ENCODE peak calls at places on chromosomes 12 and 14, in four cellular contexts. F is DMS153, M is GDM1, C is neuronal stem cell. Z is an unnamed sample.

GRCh38 chr14:20624495-20625070 is 16.9 kb downstream of the OR6S1 start:
- DNase-seq in M (no peak), C (no peak), F (no peak), Z (no peak)

GRCh38 chr12:2083008-2083407 is 30.2 kb downstream of the CACNA1C start:
- DNase-seq in M (no peak), F (peak), C (no peak), Z (no peak)

GRCh38 chr14:24952851-24953666 is 96.9 kb downstream of the STXBP6 start:
- DNase-seq in F (no peak), M (no peak), C (no peak), Z (no peak)

GRCh38 chr12:2161478-2161877 is 108.7 kb downstream of the CACNA1C start:
- DNase-seq in C (no peak), M (no peak), F (no peak), Z (no peak)

GRCh38 chr12:18737819-18738218 is at the start of the genes CAPZA3 and PLCZ1:
- DNase-seq in F (no peak), M (no peak), C (no peak), Z (no peak)

GRCh38 chr14:79369359-79370332 is 841.7 kb downstream of the DIO2 start:
- DNase-seq in M (no peak), C (no peak), F (no peak), Z (no peak)

GRCh38 chr14:90820958-90821357 is 4.7 kb upstream of the TTC7B start:
- DNase-seq in M (peak), C (no peak), F (no peak), Z (peak)

GRCh38 chr14:71783786-71784185 is 148.4 kb upstream of the RGS6 start:
- DNase-seq in M (no peak), F (no peak), C (no peak), Z (no peak)

GRCh38 chr12:76035045-76035444 is 3.5 kb upstream of the PHLDA1 start:
- DNase-seq in C (no peak), M (no peak), F (no peak), Z (no peak)

GRCh38 chr12:25723286-25723685 is 170.2 kb upstream of the LMNTD1 start:
- DNase-seq in C (no peak), M (no peak), F (no peak), Z (no peak)

GRCh38 chr14:39203659-39204606 is 28.9 kb downstream of the PNN start:
- DNase-seq in M (no peak), C (no peak), F (no peak), Z (no peak)

GRCh38 chr12:92138626-92139025 is 7.0 kb downstream of the BTG1 start:
- DNase-seq in F (no peak), M (no peak), C (no peak), Z (no peak)

GRCh38 chr14:94548999-94549985 is 11.9 kb upstream of the SERPINA4 start:
- DNase-seq in C (peak), F (no peak), M (peak), Z (peak)

Z was measured in KG1.